ENCODE peak calls at places on chromosomes 3 and 15, in nine cellular contexts. X is osteoblast, D is suprapubic skin, H is astrocyte of the hippocampus, T is pancreas, W is psoas muscle, S is Daoy, O is BJ, U is heart left ventricle. E is an unnamed sample.

GRCh38 chr15:99582508-99582960 is 16.8 kb downstream of the MEF2A start:
- DNase-seq in W (no peak), H (no peak), S (no peak), X (no peak), O (no peak), D (no peak), T (no peak), U (no peak), E (no peak)

GRCh38 chr3:183576487-183577107 is 21.1 kb upstream of the KLHL6 start:
- DNase-seq in S (peak; percentile 22), U (no peak), W (no peak), D (no peak), H (peak; percentile 12), T (no peak), O (no peak), X (no peak), E (peak; percentile 47)

GRCh38 chr15:73900129-73900712 is 26.0 kb upstream of the LOXL1 start:
- DNase-seq in X (peak; percentile 80), H (peak; percentile 93), O (no peak), U (no peak), S (peak; percentile 80), D (no peak), T (no peak), W (no peak), E (no peak)

GRCh38 chr15:60526127-60526616 is 47.2 kb upstream of the ICE2 start:
- DNase-seq in H (no peak), S (no peak), X (no peak), D (peak; percentile 72), W (peak; percentile 62), T (no peak), U (no peak), O (no peak), E (no peak)

GRCh38 chr3:8622873-8623725 is 21.5 kb downstream of the SSUH2 start:
- DNase-seq in X (peak; percentile 96), H (peak; percentile 91), S (peak; percentile 67), W (peak; percentile 86), O (no peak), U (peak; percentile 69), D (peak; percentile 56), T (peak; percentile 84), E (peak; percentile 82)

GRCh38 chr3:102037209-102037608 is 187.9 kb downstream of the NFKBIZ start:
- DNase-seq in H (peak; percentile 71), S (no peak), D (no peak), X (no peak), T (no peak), O (no peak), W (no peak), U (no peak), E (no peak)

GRCh38 chr3:184188080-184188479 is 2.1 kb downstream of the ABCF3 start:
- DNase-seq in X (no peak), D (no peak), U (no peak), T (no peak), O (no peak), W (no peak), S (no peak), H (no peak), E (no peak)

GRCh38 chr3:64489361-64490044 is 198.3 kb downstream of the ADAMTS9 start:
- DNase-seq in D (no peak), W (no peak), T (peak; percentile 64), H (peak; percentile 68), U (no peak), X (no peak), O (no peak), S (peak; percentile 11), E (peak; percentile 87)

GRCh38 chr15:39084683-39085530 is 496.0 kb upstream of the THBS1 start:
- DNase-seq in O (peak; percentile 84), W (no peak), U (peak; percentile 22), T (no peak), S (peak; percentile 11), D (no peak), H (peak; percentile 35), X (peak; percentile 39), E (no peak)

GRCh38 chr3:128149632-128150031 is 3.6 kb upstream of the EEFSEC start:
- DNase-seq in W (no peak), O (no peak), D (no peak), H (no peak), X (no peak), T (no peak), U (no peak), S (no peak), E (no peak)

GRCh38 chr15:60583946-60584345 is 105.0 kb upstream of the ICE2 start:
- DNase-seq in W (no peak), S (no peak), U (no peak), D (no peak), H (no peak), O (no peak), X (no peak), T (no peak), E (no peak)

GRCh38 chr3:170631755-170632488 is 46.0 kb upstream of the SLC7A14 start:
- DNase-seq in S (no peak), H (no peak), T (no peak), W (no peak), O (no peak), D (no peak), U (no peak), X (no peak), E (no peak)

GRCh38 chr3:53074761-53075742 is 29.2 kb upstream of the SFMBT1 start:
- DNase-seq in X (no peak), T (peak; percentile 36), D (peak; percentile 40), U (no peak), S (no peak), O (no peak), W (no peak), H (no peak), E (no peak)

GRCh38 chr3:86968224-86968932 is 22.6 kb downstream of the VGLL3 start:
- DNase-seq in T (no peak), H (no peak), W (no peak), U (no peak), S (no peak), O (no peak), X (no peak), D (no peak), E (no peak)

GRCh38 chr3:69999191-70000027 is at the start of gene SAMMSON:
- DNase-seq in X (no peak), W (no peak), O (peak; percentile 29), H (peak; percentile 18), S (peak; percentile 24), T (no peak), D (no peak), U (no peak), E (no peak)

GRCh38 chr3:53219897-53220483 is 35.8 kb downstream of the TKT start:
- DNase-seq in U (peak; percentile 81), D (peak; percentile 81), W (peak; percentile 86), S (peak; percentile 82), X (peak; percentile 98), H (peak; percentile 90), T (peak; percentile 96), O (peak; percentile 17), E (peak; percentile 90)

GRCh38 chr3:140500473-140500872 is 177.4 kb upstream of the TRIM42 start:
- DNase-seq in T (no peak), X (no peak), U (no peak), H (peak; percentile 12), W (no peak), O (no peak), D (no peak), S (no peak), E (no peak)

GRCh38 chr15:70319466-70319865 is 221.7 kb upstream of the TLE3 start:
- DNase-seq in H (no peak), T (no peak), X (no peak), O (no peak), S (no peak), W (no peak), D (no peak), U (no peak), E (no peak)

GRCh38 chr3:103388214-103388613 is 953.4 kb downstream of the ZPLD1 start:
- DNase-seq in T (no peak), S (no peak), X (no peak), H (peak; percentile 62), W (no peak), U (no peak), D (no peak), O (no peak), E (no peak)

GRCh38 chr15:78621810-78622402 is 1.1 kb upstream of the CHRNA3 start:
- DNase-seq in O (no peak), U (no peak), D (no peak), X (peak; percentile 79), T (no peak), H (no peak), W (no peak), S (no peak), E (no peak)

GRCh38 chr3:12193485-12194165 is 34.9 kb upstream of the TIMP4 start:
- DNase-seq in D (no peak), T (no peak), O (peak; percentile 95), S (peak; percentile 89), H (peak; percentile 95), X (peak; percentile 79), W (no peak), U (no peak), E (no peak)

GRCh38 chr15:60392986-60393811 is 4.6 kb downstream of the ANXA2 start:
- DNase-seq in H (peak; percentile 91), U (peak; percentile 62), W (peak; percentile 79), O (peak; percentile 98), S (peak; percentile 96), X (peak; percentile 92), D (peak; percentile 85), T (no peak), E (no peak)

GRCh38 chr15:94877833-94878232 is 646.5 kb downstream of the MCTP2 start:
- DNase-seq in H (no peak), W (no peak), S (no peak), O (no peak), X (no peak), T (no peak), U (no peak), D (no peak), E (no peak)

GRCh38 chr3:31754575-31755278 is 222.0 kb downstream of the STT3B start:
- DNase-seq in O (no peak), D (no peak), X (no peak), U (no peak), S (no peak), T (no peak), H (no peak), W (no peak), E (no peak)

GRCh38 chr3:171132873-171133272 is 106.4 kb upstream of the SLC2A2 start:
- DNase-seq in W (no peak), S (peak; percentile 17), X (peak; percentile 78), O (peak; percentile 52), D (no peak), U (no peak), T (no peak), H (peak; percentile 11), E (no peak)

GRCh38 chr15:68154923-68155559 is 50.1 kb downstream of the CALML4 start:
- DNase-seq in D (no peak), T (no peak), X (peak; percentile 60), S (peak; percentile 28), H (peak; percentile 74), U (peak; percentile 41), W (no peak), O (no peak), E (peak; percentile 42)

GRCh38 chr15:59216911-59217310 is 10.3 kb downstream of the LDHAL6B start:
- DNase-seq in D (no peak), U (no peak), H (no peak), S (no peak), W (no peak), T (no peak), O (no peak), X (no peak), E (no peak)

GRCh38 chr3:114417265-114417664 is 123.4 kb downstream of the TIGIT start:
- DNase-seq in H (no peak), U (no peak), T (no peak), O (no peak), W (no peak), S (no peak), X (no peak), D (no peak), E (no peak)

GRCh38 chr15:41205315-41205714 is 25.2 kb downstream of the EXD1 start:
- DNase-seq in X (no peak), S (peak; percentile 25), O (no peak), W (no peak), D (no peak), H (no peak), T (no peak), U (no peak), E (no peak)

GRCh38 chr3:125207507-125207906 is 5.0 kb downstream of the SLC12A8 start:
- DNase-seq in U (no peak), S (no peak), D (no peak), X (no peak), W (no peak), O (no peak), H (no peak), T (no peak), E (no peak)

GRCh38 chr15:73989001-73989798 is 2.9 kb downstream of the STOML1 start:
- DNase-seq in X (peak; percentile 98), H (peak; percentile 80), T (no peak), D (no peak), U (no peak), W (no peak), O (no peak), S (peak; percentile 75), E (no peak)

E was measured in NT2/D1.